ENCODE peak calls at places on chromosomes 5 and 9, in six cellular contexts. W is occipital lobe, A is caudate nucleus, F is amygdala, P is GM23338, H is astrocyte of the cerebellum. V is an unnamed sample.

GRCh38 chr5:177966839-177967167 is 29.2 kb downstream of the PROP1 start:
- DNase-seq in P (no peak), W (no peak), F (no peak), A (no peak), H (no peak), V (no peak)

GRCh38 chr9:114017741-114018715 is 60.1 kb downstream of the AMBP start:
- DNase-seq in A (no peak), H (no peak), F (no peak), W (no peak), P (no peak), V (no peak)

GRCh38 chr5:128015478-128015877 is 68.1 kb upstream of the SLC12A2 start:
- DNase-seq in P (no peak), W (no peak), H (no peak), F (no peak), A (no peak), V (no peak)

GRCh38 chr5:129399069-129399468 is 61.0 kb upstream of the ADAMTS19 start:
- DNase-seq in F (no peak), W (no peak), A (no peak), P (peak; percentile 80), H (no peak), V (no peak)

GRCh38 chr9:125558453-125559084 is 148.4 kb downstream of the MAPKAP1 start:
- DNase-seq in P (peak; percentile 89), H (peak; percentile 71), A (peak; percentile 71), F (peak; percentile 29), W (no peak), V (peak; percentile 92)

GRCh38 chr5:103357636-103358035 is 99.1 kb downstream of the MACIR start:
- DNase-seq in W (no peak), H (no peak), F (no peak), A (no peak), P (no peak), V (no peak)

GRCh38 chr5:112174959-112175594 is 244.0 kb downstream of the EPB41L4A start:
- DNase-seq in P (peak; percentile 89), W (no peak), A (peak; percentile 18), F (no peak), H (peak; percentile 27), V (no peak)

GRCh38 chr5:128708841-128709240 is 170.8 kb upstream of the FBN2 start:
- DNase-seq in H (no peak), A (no peak), W (no peak), F (no peak), P (no peak), V (no peak)

GRCh38 chr5:168592014-168592368 is 12.8 kb upstream of the PANK3 start:
- DNase-seq in A (no peak), H (peak; percentile 31), P (no peak), F (no peak), W (no peak), V (no peak)

GRCh38 chr5:2985718-2986117 is 234.2 kb upstream of the IRX2 start:
- DNase-seq in H (no peak), F (no peak), P (no peak), W (no peak), A (no peak), V (no peak)